ENCODE peak calls at places on chromosome 17, in six cellular contexts. H is pancreas, A is psoas muscle, L is testis, G is endodermal cell, Z is colonic mucosa. N is an unnamed sample. For H3K4me1, the result is how much of the 10 kb centered on the place peaks cover.

GRCh38 chr17:10605221-10605783 is 51.8 kb downstream of the MYH3 start:
- DNase-seq in H (no peak), A (no peak), L (no peak), G (no peak), Z (no peak), N (no peak)

GRCh38 chr17:40818733-40819527 is 3.5 kb downstream of the KRT10 start:
- DNase-seq in H (peak), A (peak), L (peak), G (peak), Z (peak), N (peak)

GRCh38 chr17:66578781-66579489 is 256.0 kb upstream of the CACNG5 start:
- DNase-seq in H (no peak), A (no peak), L (no peak), G (peak), Z (no peak), N (no peak)

GRCh38 chr17:42672038-42672437 is 4.8 kb downstream of the PLEKHH3 start:
- DNase-seq in H (peak), A (no peak), L (no peak), G (peak), Z (no peak), N (no peak)

GRCh38 chr17:82318772-82319606 is 1.6 kb upstream of the CD7 start:
- DNase-seq in H (peak), A (no peak), L (no peak), G (no peak), Z (no peak), N (no peak)

GRCh38 chr17:79185671-79186070 is 111.0 kb downstream of the ENGASE start:
- DNase-seq in H (no peak), A (no peak), L (no peak), G (no peak), Z (no peak), N (no peak)

GRCh38 chr17:18987862-18988545 is 16.6 kb downstream of the FAM83G start:
- DNase-seq in H (no peak), A (no peak), L (no peak), G (no peak), Z (no peak), N (peak)

GRCh38 chr17:79242873-79243602 is 168.4 kb downstream of the ENGASE start:
- DNase-seq in H (peak), A (no peak), L (no peak), G (no peak), Z (no peak), N (no peak)

GRCh38 chr17:60155815-60156214 is 6.0 kb downstream of the CA4 start:
- DNase-seq in H (no peak), A (no peak), L (no peak), G (peak), Z (no peak), N (no peak)

GRCh38 chr17:43645765-43646481 is 15.8 kb downstream of the MEOX1 start:
- DNase-seq in H (peak), A (peak), L (peak), G (peak), Z (peak), N (peak)

GRCh38 chr17:82615084-82616020 is 32.9 kb downstream of the WDR45B start:
- DNase-seq in H (peak), A (no peak), L (no peak), G (peak), Z (no peak), N (no peak)

GRCh38 chr17:38925263-38925995 is at the start of gene LASP1NB:
- DNase-seq in H (no peak), A (peak), L (peak), G (peak), Z (no peak), N (no peak)

GRCh38 chr17:47895254-47895855 is 681 bp upstream of the SP2 start:
- DNase-seq in H (no peak), A (peak), L (peak), G (no peak), Z (peak), N (no peak)

GRCh38 chr17:4023220-4023619 is 59.0 kb upstream of the ATP2A3 start:
- DNase-seq in H (no peak), A (no peak), L (no peak), G (no peak), Z (no peak), N (no peak)

GRCh38 chr17:60138769-60139437 is 10.9 kb upstream of the CA4 start:
- DNase-seq in H (peak), A (no peak), L (no peak), G (peak), Z (no peak), N (peak)

GRCh38 chr17:80358861-80359260 is 56.1 kb upstream of the ENDOV start:
- DNase-seq in H (no peak), A (no peak), L (no peak), G (no peak), Z (no peak), N (no peak)

GRCh38 chr17:9291912-9292562 is 270.7 kb downstream of the NTN1 start:
- DNase-seq in H (no peak), A (peak), L (peak), G (peak), Z (peak), N (no peak)

DNA sequence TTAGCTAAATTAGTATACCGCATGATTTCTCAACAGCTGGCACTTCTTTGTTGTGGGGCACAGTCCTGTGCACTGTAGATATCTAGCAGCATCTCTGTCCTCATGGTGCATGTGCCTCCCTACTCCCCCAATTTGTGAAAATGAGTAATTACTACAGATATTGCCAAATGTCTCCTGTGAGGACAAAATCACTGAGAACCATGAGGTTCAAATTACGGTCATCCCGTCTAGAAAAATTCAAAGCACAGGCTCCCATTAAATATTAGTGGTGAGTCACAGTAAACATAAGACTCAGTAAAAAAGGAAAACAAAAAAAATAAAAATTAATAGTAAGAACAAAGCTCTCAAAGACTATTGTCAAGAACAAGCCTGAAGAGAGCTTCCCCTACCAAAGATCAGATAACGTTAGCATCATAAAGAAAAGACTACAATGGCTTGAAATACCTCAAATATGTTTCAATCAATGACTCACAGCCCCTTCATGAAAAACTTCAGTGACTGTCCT is 57.8 kb downstream of the STH start:
- DNase-seq in H (no peak), A (no peak), L (no peak), G (no peak), Z (no peak), N (no peak)
- H3K27ac ChIP-seq in H (no peak), A (peak), L (no peak), G (no peak), Z (no peak), N (no peak)

GRCh38 chr17:74519951-74520553 is 11.2 kb downstream of the CD300LB start:
- DNase-seq in H (no peak), A (no peak), L (no peak), G (no peak), Z (peak), N (peak)
- TF ChIP-seq CTCF in H (no peak), A (no peak), L (no peak), G (no peak), Z (no peak), N (no peak)

DNA sequence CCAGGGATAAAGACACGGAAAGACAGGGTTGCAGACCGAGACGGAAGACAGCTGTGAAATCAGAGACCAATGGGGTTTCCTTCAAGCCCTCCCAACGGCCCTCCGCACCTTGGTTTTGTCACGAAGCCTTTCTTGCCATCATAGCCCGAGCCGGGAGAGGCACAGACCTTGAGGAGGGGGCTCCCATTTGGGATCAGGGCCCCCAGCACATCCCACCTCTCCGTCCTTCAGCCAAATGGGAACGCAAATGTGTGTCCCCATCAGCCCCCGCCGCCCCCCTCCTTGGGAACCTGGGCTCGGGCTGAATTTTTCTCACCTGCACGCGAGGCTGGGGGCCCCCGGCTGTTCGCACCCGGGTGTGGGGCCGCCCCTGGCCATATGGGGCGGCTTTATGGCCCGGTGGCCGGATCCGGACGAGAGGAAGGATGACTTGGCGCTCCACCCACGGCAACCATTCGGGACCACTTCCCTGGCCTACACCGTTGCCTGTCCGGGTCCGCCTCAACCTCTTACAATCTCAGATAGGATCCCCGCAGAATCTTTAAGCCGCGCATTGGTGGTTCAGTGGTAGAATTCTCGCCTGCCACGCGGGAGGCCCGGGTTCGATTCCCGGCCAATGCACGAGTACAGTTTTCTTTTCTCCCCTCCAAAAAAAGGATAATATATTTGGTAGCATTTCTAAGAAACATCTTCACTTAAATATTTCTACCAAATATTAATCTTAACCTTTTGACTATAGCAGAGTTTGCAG is 1.5 kb upstream of the HES7 start:
- DNase-seq in H (peak), A (peak), L (peak), G (peak), Z (peak), N (no peak)
- H3K4me1 ChIP-seq in H (under half), A (under half), L (under half), G (under half), Z (under half), N (under half)

GRCh38 chr17:689556-690247 is 24.9 kb downstream of the VPS53 start:
- DNase-seq in H (no peak), A (no peak), L (no peak), G (no peak), Z (no peak), N (no peak)

GRCh38 chr17:691423-691822 is 23.2 kb downstream of the VPS53 start:
- DNase-seq in H (no peak), A (no peak), L (no peak), G (no peak), Z (no peak), N (no peak)

GRCh38 chr17:688100-688989 is 26.3 kb downstream of the VPS53 start:
- DNase-seq in H (no peak), A (no peak), L (no peak), G (peak), Z (peak), N (no peak)

GRCh38 chr17:692116-692515 is 22.5 kb downstream of the VPS53 start:
- DNase-seq in H (no peak), A (no peak), L (no peak), G (no peak), Z (no peak), N (no peak)

GRCh38 chr17:690346-690745 is 24.3 kb downstream of the VPS53 start:
- DNase-seq in H (no peak), A (no peak), L (no peak), G (no peak), Z (no peak), N (no peak)
- H3K27ac ChIP-seq in H (no peak), A (no peak), L (peak), G (no peak), Z (no peak), N (peak)

GRCh38 chr17:45792995-45793755 is 9.1 kb downstream of the CRHR1 start:
- DNase-seq in H (no peak), A (no peak), L (no peak), G (no peak), Z (no peak), N (peak)

GRCh38 chr17:45792437-45792836 is 8.3 kb downstream of the CRHR1 start:
- DNase-seq in H (no peak), A (no peak), L (no peak), G (no peak), Z (no peak), N (peak)

GRCh38 chr17:45793999-45794540 is 9.9 kb downstream of the CRHR1 start:
- DNase-seq in H (no peak), A (no peak), L (no peak), G (no peak), Z (no peak), N (no peak)

GRCh38 chr17:45791935-45792334 is 7.8 kb downstream of the CRHR1 start:
- DNase-seq in H (peak), A (no peak), L (no peak), G (peak), Z (peak), N (peak)

GRCh38 chr17:45794840-45795239 is 10.7 kb downstream of the CRHR1 start:
- DNase-seq in H (no peak), A (no peak), L (no peak), G (peak), Z (no peak), N (peak)
- TF ChIP-seq CTCF in H (no peak), A (peak), L (no peak), G (peak), Z (no peak), N (no peak)

DNA sequence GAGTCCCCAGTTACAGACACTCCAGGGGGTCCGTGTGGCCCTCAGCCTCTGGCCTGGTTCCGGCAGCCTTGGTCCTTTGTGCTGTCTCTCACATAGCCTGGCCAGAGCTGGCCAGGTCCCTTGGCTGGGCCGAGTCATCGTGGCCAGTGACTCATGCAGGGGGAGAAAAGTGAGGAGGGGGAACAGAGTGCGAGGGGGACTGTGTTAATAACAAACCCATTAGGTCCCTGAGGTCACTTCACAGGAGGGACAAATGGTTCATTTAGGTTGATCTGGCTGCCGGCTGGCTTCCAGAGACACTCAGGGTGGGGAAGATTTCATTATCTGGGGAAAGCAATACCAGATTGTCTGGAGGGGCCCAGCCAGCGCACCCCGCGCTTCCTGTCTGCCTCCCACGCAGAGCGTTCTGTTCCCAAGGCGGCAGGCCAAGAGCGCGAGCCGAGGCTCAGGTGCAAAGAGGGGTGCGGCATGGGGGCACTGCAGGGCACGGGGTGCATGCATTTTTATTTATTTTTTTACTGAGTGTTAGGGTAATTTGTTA is 223.1 kb downstream of the SEC14L1 start:
- DNase-seq in H (peak), A (peak), L (peak), G (peak), Z (no peak), N (peak)
- H3K4me1 ChIP-seq in H (under half), A (under half), L (half or more), G (under half), Z (under half), N (under half)

GRCh38 chr17:2071421-2072281 is 16.7 kb downstream of the HIC1 start:
- DNase-seq in H (no peak), A (peak), L (no peak), G (no peak), Z (peak), N (peak)

GRCh38 chr17:2077040-2077439 is 22.1 kb downstream of the HIC1 start:
- DNase-seq in H (no peak), A (no peak), L (no peak), G (no peak), Z (no peak), N (no peak)

GRCh38 chr17:2076461-2076984 is 21.6 kb downstream of the HIC1 start:
- DNase-seq in H (no peak), A (no peak), L (no peak), G (no peak), Z (no peak), N (no peak)

GRCh38 chr17:2075336-2076056 is 20.6 kb downstream of the HIC1 start:
- DNase-seq in H (no peak), A (peak), L (no peak), G (peak), Z (peak), N (no peak)

DNA sequence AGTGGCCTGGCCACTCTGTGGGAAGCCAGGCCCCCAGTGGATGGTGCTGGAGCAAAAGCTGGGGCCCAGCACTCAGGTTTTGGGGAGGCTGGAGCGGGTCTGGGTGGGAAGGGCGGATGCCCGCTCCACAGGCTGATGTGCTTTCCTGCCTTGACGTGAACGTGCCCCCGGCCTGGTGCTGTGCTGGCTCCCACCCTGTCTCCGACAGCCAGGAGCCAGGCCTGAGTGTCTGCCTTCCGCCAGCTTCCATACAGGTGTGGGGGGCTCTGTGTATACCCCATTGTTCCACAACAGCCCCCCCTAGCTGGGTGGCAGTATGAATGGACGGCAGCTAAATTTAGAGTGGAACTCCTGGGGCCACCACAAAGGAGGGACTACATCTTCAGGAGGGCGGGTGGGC is 20.0 kb downstream of the HIC1 start:
- DNase-seq in H (no peak), A (no peak), L (no peak), G (no peak), Z (no peak), N (no peak)
- H3K27ac ChIP-seq in H (no peak), A (peak), L (peak), G (no peak), Z (peak), N (peak)

GRCh38 chr17:72602517-72603345 is 481.9 kb downstream of the SOX9 start:
- DNase-seq in H (peak), A (no peak), L (peak), G (peak), Z (peak), N (no peak)
- TF ChIP-seq CTCF in H (no peak), A (no peak), L (no peak), G (peak), Z (no peak), N (peak)

N was measured in left lung.